ENCODE peak calls at places on chromosomes 13 and 19, in eight cellular contexts. A is fibroblast of lung, M is A549, Q is mammary epithelial cell, E is neural progenitor cell, V is GM23338, C is osteoblast, H is PC-3. Z is an unnamed sample. For H3K4me1, the result is how much of the 10 kb centered on the place peaks cover.

GRCh38 chr13:29362849-29363604 is 232.5 kb downstream of the SLC7A1 start:
- DNase-seq in A (peak), M (peak), E (peak), V (peak), C (peak), H (peak), Q (peak), Z (peak)

GRCh38 chr13:24273926-24274325 is 35.5 kb upstream of the C1QTNF9 start:
- DNase-seq in A (no peak), M (no peak), H (no peak), C (no peak), E (no peak), Q (no peak), V (no peak), Z (no peak)

GRCh38 chr13:21075303-21076264 is 14.2 kb upstream of the LATS2 start:
- DNase-seq in A (peak), Q (no peak), C (peak), H (no peak), M (no peak), V (peak), E (peak), Z (peak)

GRCh38 chr13:30362869-30363268 is 55.5 kb upstream of the KATNAL1 start:
- DNase-seq in C (no peak), V (no peak), A (no peak), Q (no peak), E (no peak), H (no peak), M (no peak), Z (no peak)

GRCh38 chr19:50705422-50706019 is 14.1 kb downstream of the SHANK1 start:
- DNase-seq in Q (peak), H (peak), C (peak), E (peak), V (peak), M (peak), A (peak), Z (peak)

GRCh38 chr19:33387351-33388230 is 14.1 kb downstream of the CEBPG start:
- DNase-seq in Q (no peak), M (no peak), E (no peak), C (peak), A (no peak), H (no peak), V (no peak), Z (no peak)

GRCh38 chr13:20995245-20995829 is 66.0 kb downstream of the LATS2 start:
- DNase-seq in E (no peak), V (no peak), H (no peak), A (no peak), C (no peak), M (no peak), Q (no peak), Z (no peak)

GRCh38 chr19:40799558-40800338 is 757 bp downstream of the EGLN2 start:
- DNase-seq in M (no peak), V (peak), A (no peak), Q (no peak), H (no peak), E (peak), C (no peak), Z (peak)

GRCh38 chr13:59607780-59608233 is 555.9 kb downstream of the DIAPH3 start:
- DNase-seq in C (no peak), V (no peak), E (no peak), Q (no peak), A (no peak), M (no peak), H (no peak), Z (no peak)

GRCh38 chr19:42345191-42345812 is 19.9 kb downstream of the MEGF8 start:
- DNase-seq in V (no peak), Q (no peak), A (peak), H (no peak), E (no peak), M (no peak), C (peak), Z (peak)

GRCh38 chr13:114081761-114082681 is 50.4 kb downstream of the RASA3 start:
- DNase-seq in M (no peak), E (peak), Q (no peak), A (no peak), C (peak), H (no peak), V (no peak), Z (no peak)

GRCh38 chr19:18208098-18208951 is 4.5 kb upstream of the RAB3A start:
- DNase-seq in A (peak), E (peak), M (no peak), C (peak), Q (no peak), H (peak), V (peak), Z (no peak)

GRCh38 chr19:47228937-47229673 is 1.9 kb downstream of the BBC3 start:
- DNase-seq in C (peak), H (no peak), Q (peak), M (no peak), E (peak), A (peak), V (no peak), Z (peak)

GRCh38 chr19:3604987-3605343 is 1.7 kb downstream of the TBXA2R start:
- DNase-seq in M (no peak), E (no peak), H (no peak), V (no peak), Q (no peak), A (no peak), C (no peak), Z (no peak)

GRCh38 chr13:39632994-39633393 is 22.5 kb upstream of the COG6 start:
- DNase-seq in A (no peak), M (no peak), C (no peak), E (no peak), H (no peak), Q (no peak), V (no peak), Z (no peak)

GRCh38 chr19:13398182-13398581 is 108.1 kb downstream of the CACNA1A start:
- DNase-seq in M (no peak), E (no peak), A (no peak), H (no peak), C (no peak), Q (no peak), V (no peak), Z (no peak)

GRCh38 chr19:17926044-17926443 is 6.8 kb upstream of the CCDC124 start:
- DNase-seq in Q (no peak), E (no peak), A (no peak), V (no peak), H (no peak), C (no peak), M (no peak), Z (no peak)

GRCh38 chr19:35213678-35214632 is 14.6 kb downstream of the FAM187B start:
- DNase-seq in H (peak), A (peak), C (peak), Q (peak), M (peak), E (no peak), V (no peak), Z (peak)

GRCh38 chr19:50835785-50836542 is 2.6 kb upstream of the KLK15 start:
- DNase-seq in E (peak), V (peak), A (peak), H (peak), C (peak), Q (peak), M (peak), Z (peak)

GRCh38 chr19:2271516-2272103 is 10.4 kb downstream of the PEAK3 start:
- DNase-seq in C (peak), M (no peak), E (peak), A (peak), H (peak), V (no peak), Q (peak), Z (peak)

GRCh38 chr13:98495627-98496238 is 81.2 kb downstream of the STK24 start:
- DNase-seq in V (no peak), A (peak), C (no peak), M (no peak), Q (no peak), E (peak), H (no peak), Z (no peak)

GRCh38 chr13:32408999-32409313 is 19.0 kb downstream of the N4BP2L1 start:
- DNase-seq in E (no peak), H (no peak), Q (no peak), V (no peak), C (no peak), A (no peak), M (no peak), Z (no peak)

GRCh38 chr13:24737042-24737441 is 26.9 kb upstream of the RNF17 start:
- DNase-seq in C (no peak), Q (no peak), A (no peak), V (peak), H (no peak), M (no peak), E (peak), Z (no peak)

GRCh38 chr13:25135896-25136295 is 36.2 kb downstream of the AMER2 start:
- DNase-seq in V (no peak), Q (no peak), A (no peak), M (no peak), C (no peak), H (no peak), E (no peak), Z (no peak)

GRCh38 chr13:95676100-95676774 is 702 bp upstream of the DNAJC3 start:
- DNase-seq in V (peak), M (peak), C (peak), Q (peak), H (peak), A (peak), E (no peak), Z (peak)

GRCh38 chr19:2288010-2288742 is 6.2 kb upstream of the PEAK3 start:
- DNase-seq in A (no peak), Q (no peak), M (no peak), E (no peak), V (no peak), C (peak), H (no peak), Z (no peak)

GRCh38 chr19:42108527-42109389 is 23.5 kb downstream of the POU2F2 start:
- DNase-seq in M (peak), E (peak), A (peak), C (peak), Q (peak), H (peak), V (peak), Z (peak)

GRCh38 chr19:44857837-44858236 is 11.7 kb downstream of the NECTIN2 start:
- DNase-seq in V (no peak), A (no peak), H (no peak), E (no peak), M (no peak), Q (no peak), C (no peak), Z (no peak)

GRCh38 chr13:71879129-71879535 is 12.1 kb upstream of the DACH1 start:
- DNase-seq in C (no peak), V (peak), Q (peak), A (peak), H (peak), E (peak), M (no peak), Z (peak)

GRCh38 chr13:41148421-41149283 is 16.1 kb upstream of the KBTBD6 start:
- DNase-seq in M (no peak), V (no peak), C (no peak), A (no peak), Q (no peak), H (no peak), E (no peak), Z (no peak)

GRCh38 chr19:55962186-55962585 is 14.6 kb downstream of the NLRP8 start:
- DNase-seq in E (no peak), C (no peak), M (no peak), A (no peak), V (no peak), H (peak), Q (no peak), Z (no peak)

GRCh38 chr19:13574933-13575332 is 68.7 kb upstream of the CACNA1A start:
- DNase-seq in A (no peak), C (peak), H (peak), V (peak), Q (no peak), E (peak), M (peak), Z (no peak)

GRCh38 chr13:101035119-101035620 is 360.6 kb upstream of the TMTC4 start:
- DNase-seq in Q (no peak), V (no peak), A (no peak), M (no peak), H (no peak), C (no peak), E (no peak), Z (no peak)
- H3K4me1 ChIP-seq in Q (under half), V (under half), A (under half), M (under half), H (under half), C (under half), E (under half), Z (under half)

GRCh38 chr19:39316627-39317321 is 3.9 kb downstream of the LRFN1 start:
- DNase-seq in A (no peak), E (no peak), C (peak), H (no peak), M (no peak), V (no peak), Q (no peak), Z (no peak)
- H3K4me2 ChIP-seq in A (no peak), E (no peak), C (no peak), H (no peak), M (no peak), V (no peak), Q (no peak), Z (no peak)

DNA sequence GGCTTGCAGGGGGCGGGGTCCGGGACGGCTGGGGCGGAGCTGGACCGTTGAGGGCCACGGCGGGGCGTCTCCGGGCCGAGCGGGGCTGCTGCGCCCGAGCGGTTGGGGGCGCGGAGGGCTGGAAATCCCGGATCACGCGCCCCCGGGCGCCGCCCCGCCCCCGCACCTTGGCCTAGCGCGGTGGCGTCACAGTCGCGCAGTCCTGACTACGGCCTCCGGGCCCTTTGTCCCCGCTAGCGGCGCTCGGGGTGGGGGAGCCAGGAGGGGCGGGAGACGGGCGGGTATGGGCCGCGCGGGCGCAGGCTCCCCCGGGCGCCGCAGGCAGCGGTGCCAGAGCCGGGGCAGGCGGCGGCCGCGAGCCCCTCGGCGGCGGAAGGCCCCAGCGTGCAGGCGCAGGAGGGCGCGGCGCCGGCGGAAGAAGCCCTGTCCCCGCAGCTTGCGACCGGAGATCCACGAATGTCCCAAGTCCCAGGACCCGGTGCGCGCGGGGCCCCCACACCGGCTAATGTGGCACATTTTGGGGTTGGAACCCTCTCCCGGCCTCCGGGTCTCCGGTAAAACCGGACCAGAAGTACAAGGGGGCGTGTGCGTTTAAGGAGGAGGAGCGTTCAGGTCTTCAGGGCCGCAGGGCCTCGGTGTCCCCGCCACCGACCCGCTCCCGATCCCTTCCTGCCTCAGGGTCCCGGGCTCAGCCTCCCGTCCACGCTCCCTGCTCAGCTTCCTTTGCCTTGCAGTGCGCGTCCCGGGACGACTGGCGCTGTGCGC is 840 bp downstream of the GPX4 start:
- DNase-seq in A (peak), E (peak), Q (peak), M (no peak), C (peak), V (peak), H (peak), Z (peak)
- H3K4me1 ChIP-seq in A (under half), E (under half), Q (under half), M (half or more), C (under half), V (under half), H (under half), Z (under half)

DNA sequence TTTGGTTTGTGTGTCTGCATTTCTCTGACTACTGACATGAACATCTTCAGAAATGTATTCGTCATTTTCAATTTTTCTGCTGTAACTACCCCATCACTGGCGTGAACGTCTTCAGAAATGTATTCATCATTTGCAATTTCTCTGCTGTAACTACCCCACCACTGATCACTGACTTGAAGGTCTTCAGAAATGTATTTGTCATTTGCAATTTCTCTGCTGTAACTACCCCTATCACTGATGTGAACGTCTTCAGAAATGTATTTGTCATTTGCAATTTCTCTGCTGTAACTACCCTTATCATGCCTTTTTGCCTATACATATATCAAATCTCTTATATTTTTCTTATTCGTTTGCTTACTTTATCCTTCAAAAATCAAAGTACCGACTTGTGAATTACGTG is 274.0 kb downstream of the EFNB2 start:
- DNase-seq in H (no peak), V (no peak), C (no peak), E (no peak), Q (no peak), A (no peak), M (no peak), Z (no peak)
- H3K4me2 ChIP-seq in H (no peak), V (no peak), C (no peak), E (no peak), Q (no peak), A (no peak), M (no peak), Z (no peak)

GRCh38 chr19:54475706-54476105 is 2.6 kb upstream of the CDC42EP5 start:
- DNase-seq in C (peak), V (no peak), Q (no peak), H (no peak), A (no peak), M (no peak), E (no peak), Z (no peak)
- H3K4me1 ChIP-seq in C (under half), V (under half), Q (under half), H (under half), A (under half), M (under half), E (under half), Z (under half)